ENCODE peak calls at places on chromosome 18, in nine cellular contexts. O is ovary, F is cardiac fibroblast, B is coronary artery, C is kidney, I is BE2C, G is mesendoderm, Q is brain microvascular endothelial cell, M is cardiac muscle cell. J is an unnamed sample.

GRCh38 chr18:79678665-79679551 is 695 bp upstream of the CTDP1 start:
- DNase-seq in O (peak), F (peak), B (peak), C (peak), I (peak), G (peak), Q (peak), M (peak), J (peak)

GRCh38 chr18:9619545-9619944 is 5.2 kb upstream of the PPP4R1 start:
- DNase-seq in O (no peak), F (peak), B (no peak), C (no peak), I (no peak), G (no peak), Q (peak), M (no peak), J (no peak)

GRCh38 chr18:9137168-9138066 is 836 bp downstream of the ANKRD12 start:
- DNase-seq in O (peak), F (peak), B (no peak), C (peak), I (peak), G (peak), Q (peak), M (peak), J (peak)

GRCh38 chr18:68376931-68377330 is 338.0 kb downstream of the TMX3 start:
- DNase-seq in O (no peak), F (no peak), B (no peak), C (no peak), I (no peak), G (no peak), Q (no peak), M (no peak), J (no peak)

GRCh38 chr18:49886891-49887764 is 73.8 kb upstream of the ACAA2 start:
- DNase-seq in O (no peak), F (no peak), B (peak), C (no peak), I (no peak), G (peak), Q (no peak), M (no peak), J (no peak)

GRCh38 chr18:44936485-44936884 is 255.8 kb downstream of the SETBP1 start:
- DNase-seq in O (no peak), F (no peak), B (no peak), C (no peak), I (no peak), G (no peak), Q (no peak), M (no peak), J (no peak)

GRCh38 chr18:67514901-67515540 is 1.5 kb downstream of the DSEL start:
- DNase-seq in O (no peak), F (no peak), B (no peak), C (no peak), I (no peak), G (no peak), Q (peak), M (no peak), J (no peak)

GRCh38 chr18:79355433-79356335 is 40.0 kb upstream of the NFATC1 start:
- DNase-seq in O (no peak), F (no peak), B (no peak), C (no peak), I (no peak), G (no peak), Q (no peak), M (no peak), J (no peak)

GRCh38 chr18:79507076-79507545 is 111.4 kb downstream of the NFATC1 start:
- DNase-seq in O (peak), F (peak), B (peak), C (peak), I (peak), G (no peak), Q (peak), M (peak), J (no peak)

GRCh38 chr18:5890606-5891360 is 4.5 kb downstream of the TMEM200C start:
- DNase-seq in O (peak), F (peak), B (no peak), C (peak), I (peak), G (peak), Q (no peak), M (peak), J (no peak)

GRCh38 chr18:12278765-12279682 is 24.9 kb downstream of the CIDEA start:
- DNase-seq in O (peak), F (peak), B (peak), C (peak), I (no peak), G (peak), Q (peak), M (peak), J (peak)

GRCh38 chr18:79441261-79441819 is 45.6 kb downstream of the NFATC1 start:
- DNase-seq in O (no peak), F (no peak), B (no peak), C (no peak), I (no peak), G (no peak), Q (no peak), M (no peak), J (no peak)

GRCh38 chr18:44882163-44882881 is 201.6 kb downstream of the SETBP1 start:
- DNase-seq in O (no peak), F (peak), B (no peak), C (no peak), I (no peak), G (no peak), Q (no peak), M (peak), J (no peak)

GRCh38 chr18:5542393-5543035 is 1.3 kb downstream of the EPB41L3 start:
- DNase-seq in O (no peak), F (peak), B (no peak), C (peak), I (no peak), G (peak), Q (no peak), M (peak), J (no peak)

GRCh38 chr18:45856526-45856925 is 31.1 kb downstream of the SIGLEC15 start:
- DNase-seq in O (no peak), F (peak), B (no peak), C (no peak), I (no peak), G (no peak), Q (peak), M (no peak), J (peak)

GRCh38 chr18:42474577-42474976 is 519.5 kb downstream of the PIK3C3 start:
- DNase-seq in O (no peak), F (no peak), B (no peak), C (no peak), I (no peak), G (no peak), Q (no peak), M (no peak), J (no peak)

GRCh38 chr18:24940416-24940815 is 411.6 kb downstream of the ZNF521 start:
- DNase-seq in O (no peak), F (no peak), B (no peak), C (no peak), I (no peak), G (no peak), Q (no peak), M (no peak), J (no peak)

GRCh38 chr18:75083131-75083530 is 125.8 kb downstream of the PTGR3 start:
- DNase-seq in O (no peak), F (no peak), B (peak), C (no peak), I (no peak), G (no peak), Q (no peak), M (no peak), J (no peak)

DNA sequence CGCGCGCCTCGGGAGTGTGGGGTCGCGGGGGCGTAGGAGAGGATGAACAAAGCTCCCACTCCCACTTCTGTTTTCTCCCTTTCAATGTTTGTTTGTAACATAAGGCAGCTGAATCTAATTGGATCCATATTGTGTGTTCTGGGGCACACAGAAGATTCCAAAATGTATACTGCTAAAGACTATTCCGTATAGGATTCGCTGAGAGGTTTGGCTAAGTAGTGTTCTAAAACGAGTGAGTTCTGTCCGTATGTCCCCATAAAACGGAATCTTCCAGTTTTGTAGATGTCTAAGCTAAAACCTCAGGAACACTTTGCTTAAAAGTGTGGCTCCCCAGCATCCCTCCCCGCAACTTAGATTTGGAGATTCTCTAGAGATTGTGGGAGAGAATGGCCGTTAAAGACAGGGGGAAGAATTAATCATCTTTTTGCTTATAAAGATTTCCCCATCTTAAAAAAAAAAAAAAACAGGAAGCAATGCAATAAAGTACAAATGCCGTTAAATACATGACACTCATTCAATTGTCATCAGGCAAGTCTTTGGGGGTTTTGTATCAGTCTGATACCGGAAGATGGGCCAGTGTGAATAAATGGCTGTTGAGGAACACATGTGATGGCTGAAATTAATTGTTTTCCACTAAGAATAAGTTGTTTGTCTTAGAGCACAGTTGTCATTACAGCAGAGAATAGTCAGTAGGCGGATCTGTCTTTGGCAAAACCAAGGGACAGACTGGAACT is 1.5 kb downstream of the EMILIN2 start:
- DNase-seq in O (no peak), F (peak), B (no peak), C (no peak), I (no peak), G (no peak), Q (no peak), M (no peak), J (no peak)
- H3K4me3 ChIP-seq in O (peak), F (no peak), B (peak), C (no peak), I (no peak), G (peak), Q (peak), M (peak), J (peak)

DNA sequence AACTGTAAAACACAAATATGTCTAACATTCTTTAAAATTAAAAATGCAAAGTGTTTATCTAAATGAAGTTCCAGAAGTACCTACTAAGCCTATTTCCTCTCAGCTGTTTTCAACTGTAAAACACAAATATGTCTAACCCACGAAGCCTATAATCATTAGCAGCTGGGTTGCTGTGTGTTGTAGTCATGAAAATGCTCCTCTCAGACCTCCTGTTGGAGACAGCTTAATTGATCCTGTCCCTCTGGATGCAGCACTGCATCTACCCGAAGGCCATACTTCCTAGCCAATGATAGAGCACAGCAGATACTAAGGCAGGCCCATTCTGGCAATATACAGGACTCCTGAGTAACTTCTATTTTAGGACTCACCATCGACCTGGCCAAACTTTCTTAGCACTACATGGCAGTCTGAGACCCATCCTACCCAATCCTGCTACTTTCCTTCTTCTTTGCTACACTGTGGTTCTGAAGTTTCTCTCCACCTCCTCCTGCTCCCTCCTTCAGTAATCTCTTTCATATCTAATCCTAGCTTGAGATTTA is 92.5 kb upstream of the RBBP8 start:
- DNase-seq in O (no peak), F (no peak), B (no peak), C (no peak), I (no peak), G (no peak), Q (no peak), M (no peak), J (peak)
- H3K4me3 ChIP-seq in O (no peak), F (no peak), B (no peak), C (no peak), I (no peak), G (no peak), Q (no peak), M (no peak), J (no peak)

GRCh38 chr18:35064291-35064690 is 23.1 kb downstream of the MAPRE2 start:
- DNase-seq in O (no peak), F (no peak), B (no peak), C (no peak), I (no peak), G (no peak), Q (no peak), M (no peak), J (no peak)
- H3K4me3 ChIP-seq in O (no peak), F (no peak), B (no peak), C (no peak), I (no peak), G (no peak), Q (no peak), M (no peak), J (no peak)

DNA sequence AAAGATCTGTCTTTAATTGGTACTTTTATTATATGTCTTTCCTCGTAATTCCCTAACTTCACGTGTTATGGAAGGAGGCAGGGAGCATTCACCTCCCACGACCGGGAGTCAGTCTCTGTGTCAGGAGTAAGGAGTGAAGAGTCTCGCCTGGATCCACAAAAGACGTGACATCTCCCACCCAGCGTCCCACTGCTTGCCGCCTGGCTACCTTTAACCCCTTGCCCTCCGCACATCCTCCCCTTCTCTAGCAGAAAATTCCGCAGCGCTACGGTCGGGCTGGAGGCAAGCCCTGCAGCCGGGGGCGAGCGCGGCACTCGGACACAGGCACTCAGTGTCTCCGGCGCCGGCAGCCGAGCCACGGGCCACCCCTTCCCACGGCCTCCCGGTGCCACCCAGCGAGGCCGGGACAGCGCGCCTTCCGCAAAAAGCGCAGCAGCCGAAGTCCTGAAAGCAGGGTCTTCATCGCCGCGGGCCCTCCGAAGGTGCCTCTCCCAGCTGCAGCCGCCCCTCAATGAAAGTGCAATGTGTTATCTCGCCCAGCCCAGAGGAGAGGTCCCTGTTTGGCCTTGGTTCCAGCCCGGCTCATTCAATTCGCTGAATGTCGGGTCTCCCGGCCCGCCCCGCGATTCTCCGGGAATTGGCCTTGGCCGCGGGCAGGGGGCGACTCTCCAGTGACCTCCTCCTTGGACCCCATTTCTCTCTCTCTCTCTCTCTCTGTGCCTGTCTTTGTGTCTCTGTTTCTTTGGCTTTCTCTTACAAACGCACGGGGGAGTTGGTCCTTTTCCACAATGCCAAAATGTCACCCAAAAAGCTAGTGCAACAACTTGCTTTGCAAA is 1.2 kb downstream of the DLGAP1 start:
- DNase-seq in O (peak), F (no peak), B (no peak), C (peak), I (no peak), G (peak), Q (no peak), M (peak), J (no peak)
- H3K4me3 ChIP-seq in O (peak), F (peak), B (peak), C (no peak), I (no peak), G (peak), Q (peak), M (peak), J (no peak)

GRCh38 chr18:63152096-63152495 is 167.5 kb downstream of the BCL2 start:
- DNase-seq in O (no peak), F (no peak), B (no peak), C (no peak), I (no peak), G (no peak), Q (no peak), M (no peak), J (no peak)

GRCh38 chr18:63155910-63156773 is 163.4 kb downstream of the BCL2 start:
- DNase-seq in O (no peak), F (no peak), B (no peak), C (no peak), I (no peak), G (no peak), Q (no peak), M (no peak), J (no peak)

GRCh38 chr18:63152791-63153190 is 166.8 kb downstream of the BCL2 start:
- DNase-seq in O (no peak), F (no peak), B (no peak), C (no peak), I (no peak), G (no peak), Q (no peak), M (no peak), J (no peak)

GRCh38 chr18:63155169-63155852 is 164.3 kb downstream of the BCL2 start:
- DNase-seq in O (no peak), F (no peak), B (no peak), C (peak), I (peak), G (peak), Q (no peak), M (peak), J (no peak)

GRCh38 chr18:63154350-63155152 is 165.0 kb downstream of the BCL2 start:
- DNase-seq in O (no peak), F (no peak), B (no peak), C (no peak), I (no peak), G (no peak), Q (no peak), M (no peak), J (no peak)
- H3K4me3 ChIP-seq in O (no peak), F (no peak), B (no peak), C (peak), I (no peak), G (no peak), Q (no peak), M (no peak), J (no peak)

GRCh38 chr18:51110073-51110797 is 80.2 kb downstream of the SMAD4 start:
- DNase-seq in O (peak), F (peak), B (no peak), C (peak), I (peak), G (peak), Q (peak), M (peak), J (no peak)
- H3K4me3 ChIP-seq in O (no peak), F (no peak), B (no peak), C (no peak), I (no peak), G (no peak), Q (no peak), M (no peak), J (peak)

GRCh38 chr18:77107218-77107815 is 25.3 kb downstream of the MBP start:
- DNase-seq in O (no peak), F (peak), B (no peak), C (peak), I (no peak), G (no peak), Q (no peak), M (no peak), J (no peak)
- H3K4me3 ChIP-seq in O (no peak), F (no peak), B (no peak), C (no peak), I (no peak), G (no peak), Q (no peak), M (no peak), J (no peak)

GRCh38 chr18:31161757-31162418 is 768 bp downstream of the DSC1 start:
- DNase-seq in O (no peak), F (no peak), B (no peak), C (no peak), I (no peak), G (no peak), Q (no peak), M (no peak), J (no peak)
- H3K4me3 ChIP-seq in O (no peak), F (no peak), B (no peak), C (no peak), I (no peak), G (no peak), Q (no peak), M (no peak), J (no peak)

J was measured in AG09309.